ENCODE peak calls at places on chromosomes 11 and 22, in four cellular contexts. K is DMS153, R is tibial nerve, H is C1 segment of cervical spinal cord. P is an unnamed sample.

GRCh38 chr11:72292106-72292790 is 48.3 kb upstream of the PHOX2A start:
- DNase-seq in K (no peak), R (no peak), H (no peak), P (no peak)

GRCh38 chr11:86072211-86072610 is 3.3 kb upstream of the PICALM start:
- DNase-seq in K (no peak), R (no peak), H (no peak), P (no peak)

GRCh38 chr11:82996966-82997606 is 74.6 kb downstream of the RAB30 start:
- DNase-seq in K (no peak), R (no peak), H (no peak), P (no peak)

GRCh38 chr11:116640641-116641402 is 132.0 kb downstream of the BUD13 start:
- DNase-seq in K (no peak), R (no peak), H (no peak), P (peak)

GRCh38 chr11:21405403-21405802 is 736.0 kb downstream of the NELL1 start:
- DNase-seq in K (no peak), R (no peak), H (no peak), P (no peak)

GRCh38 chr11:124961972-124962609 is 8.1 kb downstream of the CCDC15 start:
- DNase-seq in K (peak), R (no peak), H (peak), P (peak)

GRCh38 chr22:38566726-38567504 is 3.1 kb downstream of the DMC1 start:
- DNase-seq in K (no peak), R (no peak), H (peak), P (no peak)

GRCh38 chr22:20530368-20531153 is 23.2 kb downstream of the MED15 start:
- DNase-seq in K (no peak), R (no peak), H (peak), P (no peak)

GRCh38 chr22:48353116-48353947 is 1474.3 kb downstream of the BRD1 start:
- DNase-seq in K (no peak), R (no peak), H (no peak), P (no peak)

GRCh38 chr11:11731311-11732083 is 109.7 kb upstream of the GALNT18 start:
- DNase-seq in K (peak), R (no peak), H (no peak), P (peak)

GRCh38 chr11:60338053-60338452 is 11.0 kb downstream of the MS4A6E start:
- DNase-seq in K (no peak), R (no peak), H (no peak), P (no peak)

GRCh38 chr11:85736121-85736520 is 50.1 kb upstream of the CCDC89 start:
- DNase-seq in K (no peak), R (no peak), H (no peak), P (no peak)

GRCh38 chr22:30763815-30764686 is 69.4 kb downstream of the OSBP2 start:
- DNase-seq in K (peak), R (no peak), H (peak), P (no peak)

GRCh38 chr22:48398181-48398905 is 1429.3 kb downstream of the BRD1 start:
- DNase-seq in K (no peak), R (no peak), H (no peak), P (no peak)

GRCh38 chr11:113272281-113272680 is 42.1 kb upstream of the TTC12 start:
- DNase-seq in K (no peak), R (no peak), H (no peak), P (no peak)

GRCh38 chr22:49640366-49641095 is 187.1 kb downstream of the BRD1 start:
- DNase-seq in K (no peak), R (no peak), H (no peak), P (no peak)

GRCh38 chr11:85590848-85591483 is 36.2 kb downstream of the DLG2 start:
- DNase-seq in K (peak), R (no peak), H (no peak), P (no peak)

GRCh38 chr22:30943368-30943767 is 25.2 kb downstream of the MORC2 start:
- DNase-seq in K (no peak), R (no peak), H (no peak), P (no peak)

GRCh38 chr11:63764712-63765631 is 3.6 kb downstream of the ZFTA start:
- DNase-seq in K (no peak), R (no peak), H (no peak), P (no peak)

GRCh38 chr22:37566329-37566837 is 6.1 kb downstream of the CDC42EP1 start:
- DNase-seq in K (no peak), R (no peak), H (no peak), P (no peak)